ENCODE peak calls at places on chromosomes 1 and 21, in six cellular contexts. One of them, this sample, is unnamed.

GRCh38 chr1:229165327-229165726 is 105.6 kb upstream of the RAB4A start:
- DNase-seq in AG08395: no peak
- DNase-seq in HT1080: peak
- DNase-seq in progenitor cell of endocrine pancreas: no peak
- DNase-seq in activated CD8-positive, alpha-beta memory T cell treated with anti-CD3 and anti-CD28 coated beads for 24 hours: no peak
- DNase-seq in AG04450: no peak
- DNase-seq in this sample: no peak

GRCh38 chr1:39159224-39160036 is 45.1 kb upstream of the MACF1 start:
- DNase-seq in AG04450: no peak
- DNase-seq in activated CD8-positive, alpha-beta memory T cell treated with anti-CD3 and anti-CD28 coated beads for 24 hours: no peak
- DNase-seq in AG08395: no peak
- DNase-seq in progenitor cell of endocrine pancreas: no peak
- DNase-seq in HT1080: peak
- DNase-seq in this sample: no peak

GRCh38 chr1:178613271-178613945 is 100.5 kb downstream of the TEX35 start:
- DNase-seq in AG04450: no peak
- DNase-seq in AG08395: peak
- DNase-seq in progenitor cell of endocrine pancreas: no peak
- DNase-seq in HT1080: no peak
- DNase-seq in activated CD8-positive, alpha-beta memory T cell treated with anti-CD3 and anti-CD28 coated beads for 24 hours: no peak
- DNase-seq in this sample: no peak

GRCh38 chr21:43779660-43780059 is 3.6 kb upstream of the CSTB start:
- DNase-seq in activated CD8-positive, alpha-beta memory T cell treated with anti-CD3 and anti-CD28 coated beads for 24 hours: no peak
- DNase-seq in HT1080: no peak
- DNase-seq in progenitor cell of endocrine pancreas: no peak
- DNase-seq in AG04450: no peak
- DNase-seq in AG08395: no peak
- DNase-seq in this sample: no peak

GRCh38 chr1:12153181-12153785 is 13.5 kb upstream of the TNFRSF1B start:
- DNase-seq in HT1080: peak
- DNase-seq in activated CD8-positive, alpha-beta memory T cell treated with anti-CD3 and anti-CD28 coated beads for 24 hours: no peak
- DNase-seq in AG08395: peak
- DNase-seq in progenitor cell of endocrine pancreas: no peak
- DNase-seq in AG04450: peak
- DNase-seq in this sample: no peak

GRCh38 chr1:209534496-209535250 is 48.8 kb upstream of the CAMK1G start:
- DNase-seq in HT1080: no peak
- DNase-seq in progenitor cell of endocrine pancreas: no peak
- DNase-seq in AG08395: no peak
- DNase-seq in AG04450: no peak
- DNase-seq in activated CD8-positive, alpha-beta memory T cell treated with anti-CD3 and anti-CD28 coated beads for 24 hours: no peak
- DNase-seq in this sample: no peak

GRCh38 chr1:165434264-165434663 is 10.7 kb downstream of the RXRG start:
- DNase-seq in AG08395: no peak
- DNase-seq in progenitor cell of endocrine pancreas: no peak
- DNase-seq in AG04450: no peak
- DNase-seq in HT1080: no peak
- DNase-seq in activated CD8-positive, alpha-beta memory T cell treated with anti-CD3 and anti-CD28 coated beads for 24 hours: no peak
- DNase-seq in this sample: no peak

GRCh38 chr1:59453297-59453970 is 156.5 kb downstream of the FGGY start:
- DNase-seq in progenitor cell of endocrine pancreas: no peak
- DNase-seq in activated CD8-positive, alpha-beta memory T cell treated with anti-CD3 and anti-CD28 coated beads for 24 hours: no peak
- DNase-seq in AG04450: no peak
- DNase-seq in AG08395: no peak
- DNase-seq in HT1080: no peak
- DNase-seq in this sample: no peak

GRCh38 chr1:172411791-172412338 is 8.6 kb upstream of the C1orf105 start:
- DNase-seq in HT1080: no peak
- DNase-seq in activated CD8-positive, alpha-beta memory T cell treated with anti-CD3 and anti-CD28 coated beads for 24 hours: no peak
- DNase-seq in AG08395: no peak
- DNase-seq in AG04450: no peak
- DNase-seq in progenitor cell of endocrine pancreas: no peak
- DNase-seq in this sample: no peak

GRCh38 chr1:81032973-81033425 is 767.7 kb upstream of the ADGRL2 start:
- DNase-seq in AG04450: no peak
- DNase-seq in activated CD8-positive, alpha-beta memory T cell treated with anti-CD3 and anti-CD28 coated beads for 24 hours: no peak
- DNase-seq in HT1080: no peak
- DNase-seq in AG08395: no peak
- DNase-seq in progenitor cell of endocrine pancreas: no peak
- DNase-seq in this sample: no peak

GRCh38 chr1:51648180-51649109 is 31.6 kb downstream of the OSBPL9 start:
- DNase-seq in AG08395: peak
- DNase-seq in progenitor cell of endocrine pancreas: no peak
- DNase-seq in activated CD8-positive, alpha-beta memory T cell treated with anti-CD3 and anti-CD28 coated beads for 24 hours: no peak
- DNase-seq in AG04450: peak
- DNase-seq in HT1080: peak
- DNase-seq in this sample: no peak

GRCh38 chr1:175174273-175174672 is 18.3 kb downstream of the KIAA0040 start:
- DNase-seq in AG04450: no peak
- DNase-seq in HT1080: no peak
- DNase-seq in AG08395: no peak
- DNase-seq in progenitor cell of endocrine pancreas: no peak
- DNase-seq in activated CD8-positive, alpha-beta memory T cell treated with anti-CD3 and anti-CD28 coated beads for 24 hours: no peak
- DNase-seq in this sample: no peak

GRCh38 chr1:39919545-39919944 is 17.8 kb upstream of the MYCL start:
- DNase-seq in AG08395: peak
- DNase-seq in AG04450: peak
- DNase-seq in progenitor cell of endocrine pancreas: peak
- DNase-seq in activated CD8-positive, alpha-beta memory T cell treated with anti-CD3 and anti-CD28 coated beads for 24 hours: peak
- DNase-seq in HT1080: peak
- DNase-seq in this sample: peak

GRCh38 chr1:155070721-155071556 is 7.4 kb downstream of the EFNA4 start:
- DNase-seq in HT1080: no peak
- DNase-seq in AG08395: peak
- DNase-seq in progenitor cell of endocrine pancreas: peak
- DNase-seq in AG04450: no peak
- DNase-seq in activated CD8-positive, alpha-beta memory T cell treated with anti-CD3 and anti-CD28 coated beads for 24 hours: peak
- DNase-seq in this sample: peak

GRCh38 chr1:56374026-56374974 is 205.1 kb downstream of the PLPP3 start:
- DNase-seq in AG04450: no peak
- DNase-seq in HT1080: no peak
- DNase-seq in activated CD8-positive, alpha-beta memory T cell treated with anti-CD3 and anti-CD28 coated beads for 24 hours: no peak
- DNase-seq in progenitor cell of endocrine pancreas: no peak
- DNase-seq in AG08395: peak
- DNase-seq in this sample: no peak

GRCh38 chr1:37362990-37363389 is 111.4 kb upstream of the ZC3H12A start:
- DNase-seq in AG08395: no peak
- DNase-seq in progenitor cell of endocrine pancreas: no peak
- DNase-seq in AG04450: no peak
- DNase-seq in activated CD8-positive, alpha-beta memory T cell treated with anti-CD3 and anti-CD28 coated beads for 24 hours: no peak
- DNase-seq in HT1080: no peak
- DNase-seq in this sample: no peak

GRCh38 chr1:169945171-169945570 is 51.5 kb upstream of the SCYL3 start:
- DNase-seq in progenitor cell of endocrine pancreas: no peak
- DNase-seq in AG08395: no peak
- DNase-seq in AG04450: no peak
- DNase-seq in HT1080: no peak
- DNase-seq in activated CD8-positive, alpha-beta memory T cell treated with anti-CD3 and anti-CD28 coated beads for 24 hours: no peak
- DNase-seq in this sample: no peak

GRCh38 chr1:212520299-212520698 is 87.6 kb downstream of the NENF start:
- DNase-seq in HT1080: no peak
- DNase-seq in AG08395: no peak
- DNase-seq in activated CD8-positive, alpha-beta memory T cell treated with anti-CD3 and anti-CD28 coated beads for 24 hours: no peak
- DNase-seq in AG04450: no peak
- DNase-seq in progenitor cell of endocrine pancreas: no peak
- DNase-seq in this sample: no peak

GRCh38 chr1:78049396-78049795 is 3.6 kb downstream of the GIPC2 start:
- DNase-seq in AG04450: no peak
- DNase-seq in activated CD8-positive, alpha-beta memory T cell treated with anti-CD3 and anti-CD28 coated beads for 24 hours: no peak
- DNase-seq in progenitor cell of endocrine pancreas: no peak
- DNase-seq in AG08395: no peak
- DNase-seq in HT1080: no peak
- DNase-seq in this sample: no peak

This sample was measured in CD4-positive, CD25-positive, alpha-beta regulatory T cell.